ENCODE peak calls at places on chromosome 21, in nine cellular contexts. One of them, this sample, is unnamed.

GRCh38 chr21:33492571-33492970 is 1.1 kb upstream of the DNAJC28 start:
- DNase-seq in CD8-positive, alpha-beta T cell: no peak
- DNase-seq in tibial nerve: peak; percentile 14
- DNase-seq in ascending aorta: no peak
- DNase-seq in mucosa of descending colon: no peak
- DNase-seq in aorta: no peak
- DNase-seq in effector memory CD4-positive, alpha-beta T cell: no peak
- DNase-seq in upper lobe of right lung: no peak
- DNase-seq in heart left ventricle: no peak
- DNase-seq in this sample: no peak

GRCh38 chr21:15063081-15063820 is 1.5 kb downstream of the NRIP1 start:
- DNase-seq in CD8-positive, alpha-beta T cell: peak; percentile 30
- DNase-seq in tibial nerve: no peak
- DNase-seq in ascending aorta: no peak
- DNase-seq in mucosa of descending colon: no peak
- DNase-seq in aorta: no peak
- DNase-seq in effector memory CD4-positive, alpha-beta T cell: no peak
- DNase-seq in upper lobe of right lung: no peak
- DNase-seq in heart left ventricle: no peak
- DNase-seq in this sample: no peak

GRCh38 chr21:33640697-33641338 is 723 bp downstream of the CRYZL1 start:
- DNase-seq in CD8-positive, alpha-beta T cell: no peak
- DNase-seq in tibial nerve: no peak
- DNase-seq in ascending aorta: no peak
- DNase-seq in mucosa of descending colon: peak; percentile 46
- DNase-seq in aorta: no peak
- DNase-seq in effector memory CD4-positive, alpha-beta T cell: no peak
- DNase-seq in upper lobe of right lung: no peak
- DNase-seq in heart left ventricle: no peak
- DNase-seq in this sample: no peak

GRCh38 chr21:34962136-34962535 is 87.0 kb downstream of the RUNX1 start:
- DNase-seq in CD8-positive, alpha-beta T cell: no peak
- DNase-seq in tibial nerve: no peak
- DNase-seq in ascending aorta: no peak
- DNase-seq in mucosa of descending colon: no peak
- DNase-seq in aorta: no peak
- DNase-seq in effector memory CD4-positive, alpha-beta T cell: no peak
- DNase-seq in upper lobe of right lung: no peak
- DNase-seq in heart left ventricle: no peak
- DNase-seq in this sample: no peak

GRCh38 chr21:34933609-34934345 is 115.3 kb downstream of the RUNX1 start:
- DNase-seq in CD8-positive, alpha-beta T cell: peak; percentile 54
- DNase-seq in tibial nerve: no peak
- DNase-seq in ascending aorta: no peak
- DNase-seq in mucosa of descending colon: no peak
- DNase-seq in aorta: no peak
- DNase-seq in effector memory CD4-positive, alpha-beta T cell: no peak
- DNase-seq in upper lobe of right lung: no peak
- DNase-seq in heart left ventricle: no peak
- DNase-seq in this sample: no peak

GRCh38 chr21:43646550-43647260 is 12.6 kb downstream of the HSF2BP start:
- DNase-seq in CD8-positive, alpha-beta T cell: peak; percentile 83
- DNase-seq in tibial nerve: peak; percentile 96
- DNase-seq in ascending aorta: peak; percentile 96
- DNase-seq in mucosa of descending colon: peak; percentile 94
- DNase-seq in aorta: peak; percentile 93
- DNase-seq in effector memory CD4-positive, alpha-beta T cell: peak; percentile 71
- DNase-seq in upper lobe of right lung: peak; percentile 94
- DNase-seq in heart left ventricle: peak; percentile 90
- DNase-seq in this sample: peak; percentile 95

GRCh38 chr21:32888971-32889370 is 117.4 kb upstream of the PAXBP1 start:
- DNase-seq in CD8-positive, alpha-beta T cell: no peak
- DNase-seq in tibial nerve: no peak
- DNase-seq in ascending aorta: no peak
- DNase-seq in mucosa of descending colon: no peak
- DNase-seq in aorta: no peak
- DNase-seq in effector memory CD4-positive, alpha-beta T cell: no peak
- DNase-seq in upper lobe of right lung: no peak
- DNase-seq in heart left ventricle: no peak
- DNase-seq in this sample: no peak

GRCh38 chr21:34129039-34129891 is 55.9 kb downstream of the MRPS6 start:
- DNase-seq in CD8-positive, alpha-beta T cell: peak; percentile 79
- DNase-seq in tibial nerve: peak; percentile 38
- DNase-seq in ascending aorta: peak; percentile 85
- DNase-seq in mucosa of descending colon: peak; percentile 51
- DNase-seq in aorta: peak; percentile 67
- DNase-seq in effector memory CD4-positive, alpha-beta T cell: no peak
- DNase-seq in upper lobe of right lung: no peak
- DNase-seq in heart left ventricle: peak; percentile 73
- DNase-seq in this sample: peak; percentile 85

GRCh38 chr21:36061445-36061844 is 1.1 kb upstream of the SETD4 start:
- DNase-seq in CD8-positive, alpha-beta T cell: no peak
- DNase-seq in tibial nerve: no peak
- DNase-seq in ascending aorta: no peak
- DNase-seq in mucosa of descending colon: no peak
- DNase-seq in aorta: no peak
- DNase-seq in effector memory CD4-positive, alpha-beta T cell: no peak
- DNase-seq in upper lobe of right lung: no peak
- DNase-seq in heart left ventricle: no peak
- DNase-seq in this sample: no peak
- H3K4me3 ChIP-seq in CD8-positive, alpha-beta T cell: no peak overlapping the region
- H3K4me3 ChIP-seq in tibial nerve: no peak overlapping the region
- H3K4me3 ChIP-seq in ascending aorta: no peak overlapping the region
- H3K4me3 ChIP-seq in mucosa of descending colon: no peak overlapping the region
- H3K4me3 ChIP-seq in aorta: no peak overlapping the region
- H3K4me3 ChIP-seq in effector memory CD4-positive, alpha-beta T cell: no peak overlapping the region
- H3K4me3 ChIP-seq in upper lobe of right lung: no peak overlapping the region
- H3K4me3 ChIP-seq in heart left ventricle: no peak overlapping the region
- H3K4me3 ChIP-seq in this sample: no peak overlapping the region

GRCh38 chr21:45292399-45293213 is 4.9 kb upstream of the POFUT2 start:
- DNase-seq in CD8-positive, alpha-beta T cell: peak; percentile 72
- DNase-seq in tibial nerve: peak; percentile 80
- DNase-seq in ascending aorta: peak; percentile 94
- DNase-seq in mucosa of descending colon: peak; percentile 80
- DNase-seq in aorta: peak; percentile 93
- DNase-seq in effector memory CD4-positive, alpha-beta T cell: peak; percentile 47
- DNase-seq in upper lobe of right lung: peak; percentile 91
- DNase-seq in heart left ventricle: peak; percentile 88
- DNase-seq in this sample: peak; percentile 96

GRCh38 chr21:45294509-45295291 is 7.0 kb upstream of the POFUT2 start:
- DNase-seq in CD8-positive, alpha-beta T cell: no peak
- DNase-seq in tibial nerve: peak; percentile 71
- DNase-seq in ascending aorta: peak; percentile 97
- DNase-seq in mucosa of descending colon: peak; percentile 64
- DNase-seq in aorta: peak; percentile 90
- DNase-seq in effector memory CD4-positive, alpha-beta T cell: no peak
- DNase-seq in upper lobe of right lung: peak; percentile 77
- DNase-seq in heart left ventricle: peak; percentile 90
- DNase-seq in this sample: peak; percentile 99

GRCh38 chr21:45293726-45294401 is 6.2 kb upstream of the POFUT2 start:
- DNase-seq in CD8-positive, alpha-beta T cell: no peak
- DNase-seq in tibial nerve: no peak
- DNase-seq in ascending aorta: peak; percentile 73
- DNase-seq in mucosa of descending colon: no peak
- DNase-seq in aorta: no peak
- DNase-seq in effector memory CD4-positive, alpha-beta T cell: no peak
- DNase-seq in upper lobe of right lung: peak; percentile 66
- DNase-seq in heart left ventricle: no peak
- DNase-seq in this sample: peak; percentile 82

GRCh38 chr21:45291613-45292398 is 4.1 kb upstream of the POFUT2 start:
- DNase-seq in CD8-positive, alpha-beta T cell: no peak
- DNase-seq in tibial nerve: no peak
- DNase-seq in ascending aorta: peak; percentile 69
- DNase-seq in mucosa of descending colon: no peak
- DNase-seq in aorta: no peak
- DNase-seq in effector memory CD4-positive, alpha-beta T cell: no peak
- DNase-seq in upper lobe of right lung: peak; percentile 63
- DNase-seq in heart left ventricle: no peak
- DNase-seq in this sample: peak; percentile 74

DNA sequence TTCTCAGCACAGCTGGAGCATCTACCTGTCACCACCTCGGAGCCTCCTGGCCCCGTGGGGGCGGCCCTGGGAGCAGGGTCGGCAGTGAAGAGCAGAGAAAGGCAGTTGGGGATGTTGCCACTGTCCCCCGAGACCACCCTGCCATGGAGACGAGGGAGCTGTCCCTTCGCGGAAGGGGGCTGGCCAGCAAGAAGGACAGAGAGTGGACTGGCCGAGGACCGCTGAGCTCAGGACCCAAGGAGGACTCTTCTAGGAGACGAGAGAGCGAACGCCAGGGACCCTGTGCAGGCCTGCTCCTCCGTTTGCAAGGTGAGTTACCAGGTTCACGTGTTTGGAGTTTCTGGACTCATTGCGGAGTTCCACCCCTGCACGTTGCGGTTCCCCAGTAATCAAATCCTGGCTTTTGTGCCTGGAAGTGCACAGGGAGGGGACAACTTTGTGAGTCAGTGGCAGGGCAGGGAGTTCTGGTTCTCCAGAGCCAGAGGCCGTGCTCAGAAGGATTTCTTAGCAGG is 5.6 kb upstream of the POFUT2 start:
- DNase-seq in CD8-positive, alpha-beta T cell: no peak
- DNase-seq in tibial nerve: no peak
- DNase-seq in ascending aorta: peak; percentile 80
- DNase-seq in mucosa of descending colon: no peak
- DNase-seq in aorta: no peak
- DNase-seq in effector memory CD4-positive, alpha-beta T cell: no peak
- DNase-seq in upper lobe of right lung: peak; percentile 67
- DNase-seq in heart left ventricle: no peak
- DNase-seq in this sample: peak; percentile 79
- H3K4me1 ChIP-seq in CD8-positive, alpha-beta T cell: peaks cover 23% of the 10 kb centered on the region
- H3K4me1 ChIP-seq in tibial nerve: peaks cover 37% of the 10 kb centered on the region
- H3K4me1 ChIP-seq in ascending aorta: peaks cover 36% of the 10 kb centered on the region
- H3K4me1 ChIP-seq in mucosa of descending colon: peaks cover 28% of the 10 kb centered on the region
- H3K4me1 ChIP-seq in aorta: no peaks in the 10 kb centered on the region
- H3K4me1 ChIP-seq in effector memory CD4-positive, alpha-beta T cell: peaks cover 19% of the 10 kb centered on the region
- H3K4me1 ChIP-seq in upper lobe of right lung: peaks cover 42% of the 10 kb centered on the region
- H3K4me1 ChIP-seq in heart left ventricle: peaks cover 28% of the 10 kb centered on the region
- H3K4me1 ChIP-seq in this sample: no peaks in the 10 kb centered on the region

DNA sequence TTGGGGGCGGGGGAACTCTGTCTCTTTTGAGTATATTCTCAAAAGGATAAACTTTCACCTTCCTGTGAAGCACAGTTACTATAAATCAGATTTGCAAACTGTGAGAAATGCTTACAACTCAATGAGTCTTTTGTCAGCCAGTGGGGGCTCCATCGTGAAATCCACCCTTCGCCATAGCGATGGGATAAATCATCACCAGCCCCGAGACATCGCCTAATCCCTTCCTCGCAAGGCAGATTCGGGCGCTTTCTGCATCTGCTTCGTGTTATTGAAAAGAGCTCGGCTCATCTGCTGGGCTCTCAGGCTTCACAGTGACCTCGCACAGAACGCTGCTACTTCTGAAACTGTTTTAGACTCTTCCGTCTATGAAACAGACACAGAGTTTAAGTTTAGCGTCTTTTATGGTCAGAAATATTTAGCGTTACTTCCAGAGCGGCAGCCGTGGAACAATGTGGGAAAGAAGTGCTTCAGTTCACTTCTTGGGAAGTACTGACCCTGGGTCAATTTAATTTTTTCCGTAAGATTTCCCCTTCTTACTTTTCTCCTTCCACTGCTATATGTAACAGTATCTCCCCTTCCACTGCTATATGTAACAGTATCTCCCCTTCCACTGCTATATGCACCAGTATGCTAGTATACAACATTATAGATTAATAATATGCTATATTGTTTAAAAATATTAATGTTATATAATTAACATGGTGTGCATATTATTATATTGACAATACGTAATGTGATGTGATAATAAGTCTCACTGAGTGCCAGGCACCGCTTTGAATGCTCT is 69.5 kb upstream of the ERG start:
- DNase-seq in CD8-positive, alpha-beta T cell: no peak
- DNase-seq in tibial nerve: no peak
- DNase-seq in ascending aorta: no peak
- DNase-seq in mucosa of descending colon: no peak
- DNase-seq in aorta: no peak
- DNase-seq in effector memory CD4-positive, alpha-beta T cell: no peak
- DNase-seq in upper lobe of right lung: no peak
- DNase-seq in heart left ventricle: no peak
- DNase-seq in this sample: no peak
- H3K4me3 ChIP-seq in CD8-positive, alpha-beta T cell: no peak overlapping the region
- H3K4me3 ChIP-seq in tibial nerve: peak overlapping the region; percentile 9
- H3K4me3 ChIP-seq in ascending aorta: peak overlapping the region; percentile 49
- H3K4me3 ChIP-seq in mucosa of descending colon: no peak overlapping the region
- H3K4me3 ChIP-seq in aorta: no peak overlapping the region
- H3K4me3 ChIP-seq in effector memory CD4-positive, alpha-beta T cell: no peak overlapping the region
- H3K4me3 ChIP-seq in upper lobe of right lung: peak overlapping the region; percentile 25
- H3K4me3 ChIP-seq in heart left ventricle: peak overlapping the region; percentile 18
- H3K4me3 ChIP-seq in this sample: peak overlapping the region; percentile 15

GRCh38 chr21:46228345-46229051 is at the start of gene LSS:
- DNase-seq in CD8-positive, alpha-beta T cell: peak; percentile 100
- DNase-seq in tibial nerve: peak; percentile 91
- DNase-seq in ascending aorta: peak; percentile 98
- DNase-seq in mucosa of descending colon: peak; percentile 97
- DNase-seq in aorta: peak; percentile 99
- DNase-seq in effector memory CD4-positive, alpha-beta T cell: peak; percentile 98
- DNase-seq in upper lobe of right lung: peak; percentile 100
- DNase-seq in heart left ventricle: peak; percentile 97
- DNase-seq in this sample: peak; percentile 99

GRCh38 chr21:46226920-46227599 is 1.5 kb downstream of the LSS start:
- DNase-seq in CD8-positive, alpha-beta T cell: no peak
- DNase-seq in tibial nerve: no peak
- DNase-seq in ascending aorta: no peak
- DNase-seq in mucosa of descending colon: peak; percentile 27
- DNase-seq in aorta: peak; percentile 39
- DNase-seq in effector memory CD4-positive, alpha-beta T cell: no peak
- DNase-seq in upper lobe of right lung: peak; percentile 48
- DNase-seq in heart left ventricle: no peak
- DNase-seq in this sample: peak; percentile 59

GRCh38 chr21:46227811-46228344 is 696 bp downstream of the LSS start:
- DNase-seq in CD8-positive, alpha-beta T cell: no peak
- DNase-seq in tibial nerve: no peak
- DNase-seq in ascending aorta: no peak
- DNase-seq in mucosa of descending colon: peak; percentile 26
- DNase-seq in aorta: no peak
- DNase-seq in effector memory CD4-positive, alpha-beta T cell: no peak
- DNase-seq in upper lobe of right lung: no peak
- DNase-seq in heart left ventricle: no peak
- DNase-seq in this sample: peak; percentile 67

GRCh38 chr21:46229923-46230260 is 1.3 kb upstream of the LSS start:
- DNase-seq in CD8-positive, alpha-beta T cell: no peak
- DNase-seq in tibial nerve: no peak
- DNase-seq in ascending aorta: no peak
- DNase-seq in mucosa of descending colon: no peak
- DNase-seq in aorta: no peak
- DNase-seq in effector memory CD4-positive, alpha-beta T cell: no peak
- DNase-seq in upper lobe of right lung: no peak
- DNase-seq in heart left ventricle: no peak
- DNase-seq in this sample: no peak

DNA sequence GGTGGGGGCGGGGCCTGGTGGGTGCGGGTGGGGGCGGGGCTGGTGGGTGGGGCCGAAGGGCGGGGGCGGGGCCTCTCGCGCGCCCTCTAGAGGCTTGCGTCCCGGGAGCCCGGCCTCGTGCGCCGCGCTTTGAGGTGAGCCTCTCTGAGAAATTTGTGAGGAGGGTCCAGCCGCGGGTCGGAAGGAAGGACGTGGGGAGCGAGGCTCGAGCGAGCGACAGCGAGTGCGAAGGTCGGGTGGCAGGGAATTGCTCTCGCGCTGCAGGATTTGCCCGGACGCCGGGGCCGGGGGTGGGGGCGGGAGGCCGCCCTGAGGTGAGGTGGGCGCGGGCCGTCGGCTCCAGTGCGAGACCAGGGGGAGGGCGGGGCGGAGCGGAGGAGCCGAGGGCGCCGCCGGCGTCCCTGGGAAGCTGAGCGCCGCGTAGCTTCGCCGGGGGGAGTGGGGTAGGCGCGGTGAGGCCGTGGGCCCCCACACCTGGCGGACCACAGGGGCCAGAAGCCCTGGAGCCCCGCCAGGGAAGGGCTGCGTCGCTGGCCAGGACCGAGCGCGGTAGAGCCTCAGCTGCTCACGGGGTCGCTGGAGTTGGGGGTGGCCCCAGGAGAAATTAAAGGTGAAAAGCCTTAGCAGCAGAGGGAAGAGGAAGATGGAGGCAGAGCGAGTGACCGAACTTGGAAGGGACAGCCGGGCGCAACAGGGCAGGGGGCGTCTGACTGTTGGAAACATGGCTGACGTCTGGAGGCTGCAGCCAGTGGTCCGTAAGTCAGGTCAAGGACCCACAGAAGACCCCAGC is 754 bp upstream of the LSS start:
- DNase-seq in CD8-positive, alpha-beta T cell: no peak
- DNase-seq in tibial nerve: no peak
- DNase-seq in ascending aorta: no peak
- DNase-seq in mucosa of descending colon: no peak
- DNase-seq in aorta: peak; percentile 74
- DNase-seq in effector memory CD4-positive, alpha-beta T cell: no peak
- DNase-seq in upper lobe of right lung: no peak
- DNase-seq in heart left ventricle: peak; percentile 37
- DNase-seq in this sample: peak; percentile 74
- H3K4me1 ChIP-seq in CD8-positive, alpha-beta T cell: peaks cover 25% of the 10 kb centered on the region
- H3K4me1 ChIP-seq in tibial nerve: peaks cover 17% of the 10 kb centered on the region
- H3K4me1 ChIP-seq in ascending aorta: peaks cover 15% of the 10 kb centered on the region
- H3K4me1 ChIP-seq in mucosa of descending colon: peaks cover 18% of the 10 kb centered on the region
- H3K4me1 ChIP-seq in aorta: no peaks in the 10 kb centered on the region
- H3K4me1 ChIP-seq in effector memory CD4-positive, alpha-beta T cell: peaks cover 19% of the 10 kb centered on the region
- H3K4me1 ChIP-seq in upper lobe of right lung: peaks cover 27% of the 10 kb centered on the region
- H3K4me1 ChIP-seq in heart left ventricle: peaks cover 12% of the 10 kb centered on the region
- H3K4me1 ChIP-seq in this sample: no peaks in the 10 kb centered on the region

This sample was measured in sigmoid colon.